ENCODE peak calls at places on chromosomes 7 and 10, in four cellular contexts. D is heart right ventricle, Q is colonic mucosa, L is A549. U is an unnamed sample.

GRCh38 chr10:11017575-11018425 is at the start of gene CELF2:
- DNase-seq in D (peak), Q (peak), L (no peak), U (peak)

GRCh38 chr10:132798403-132798802 is 12.5 kb upstream of the NKX6-2 start:
- DNase-seq in D (no peak), Q (no peak), L (no peak), U (no peak)

GRCh38 chr7:142717453-142717852 is 31.8 kb upstream of the PRSS1 start:
- DNase-seq in D (no peak), Q (no peak), L (no peak), U (peak)

GRCh38 chr10:43667317-43667731 is 18.6 kb upstream of the ZNF32 start:
- DNase-seq in D (peak), Q (no peak), L (peak), U (no peak)

GRCh38 chr10:115402690-115403089 is 309.5 kb downstream of the ATRNL1 start:
- DNase-seq in D (no peak), Q (no peak), L (no peak), U (no peak)

GRCh38 chr10:8183241-8183704 is 128.8 kb downstream of the GATA3 start:
- DNase-seq in D (no peak), Q (no peak), L (no peak), U (peak)

GRCh38 chr10:110701618-110701971 is 57.5 kb downstream of the RBM20 start:
- DNase-seq in D (no peak), Q (no peak), L (no peak), U (no peak)

GRCh38 chr7:71746004-71746403 is 614.1 kb downstream of the GALNT17 start:
- DNase-seq in D (no peak), Q (no peak), L (no peak), U (no peak)

GRCh38 chr7:22729180-22729579 is 2.2 kb downstream of the IL6 start:
- DNase-seq in D (no peak), Q (no peak), L (no peak), U (no peak)

GRCh38 chr7:79453558-79454324 is at the start of gene MAGI2:
- DNase-seq in D (peak), Q (peak), L (peak), U (no peak)

GRCh38 chr10:78559514-78560392 is 509.0 kb upstream of the ZMIZ1 start:
- DNase-seq in D (no peak), Q (no peak), L (no peak), U (no peak)

GRCh38 chr10:97278491-97278989 is 13.9 kb downstream of the ARHGAP19 start:
- DNase-seq in D (no peak), Q (no peak), L (peak), U (no peak)

GRCh38 chr10:81848514-81848913 is 26.5 kb upstream of the NRG3 start:
- DNase-seq in D (no peak), Q (no peak), L (no peak), U (no peak)

GRCh38 chr7:69871213-69871885 is 273.1 kb downstream of the AUTS2 start:
- DNase-seq in D (no peak), Q (no peak), L (peak), U (no peak)

GRCh38 chr10:70930251-70931000 is 42.1 kb upstream of the PCBD1 start:
- DNase-seq in D (no peak), Q (no peak), L (no peak), U (no peak)

GRCh38 chr7:82755705-82756551 is 312.4 kb upstream of the CACNA2D1 start:
- DNase-seq in D (no peak), Q (no peak), L (no peak), U (no peak)

GRCh38 chr7:37007319-37007718 is 283.0 kb upstream of the AOAH start:
- DNase-seq in D (no peak), Q (no peak), L (no peak), U (no peak)

GRCh38 chr10:131686781-131687419 is 213.9 kb upstream of the PPP2R2D start:
- DNase-seq in D (no peak), Q (no peak), L (no peak), U (no peak)

GRCh38 chr7:96277921-96278320 is 44.0 kb downstream of the SLC25A13 start:
- DNase-seq in D (no peak), Q (no peak), L (no peak), U (no peak)

GRCh38 chr7:143484059-143484458 is 6.4 kb downstream of the TAS2R41 start:
- DNase-seq in D (no peak), Q (no peak), L (no peak), U (no peak)

GRCh38 chr7:55903985-55904759 is 16.9 kb downstream of the ZNF713 start:
- DNase-seq in D (no peak), Q (no peak), L (no peak), U (no peak)

GRCh38 chr7:44811093-44811492 is 14.6 kb downstream of the PPIA start:
- DNase-seq in D (no peak), Q (no peak), L (peak), U (no peak)

GRCh38 chr10:83988435-83988834 is 150.9 kb upstream of the GHITM start:
- DNase-seq in D (no peak), Q (no peak), L (no peak), U (no peak)

GRCh38 chr7:137772748-137773147 is 74.0 kb downstream of the DGKI start:
- DNase-seq in D (no peak), Q (no peak), L (no peak), U (no peak)

GRCh38 chr7:6202117-6202516 is 70.3 kb downstream of the CYTH3 start:
- DNase-seq in D (peak), Q (no peak), L (no peak), U (no peak)

GRCh38 chr7:4191046-4191445 is 491.0 kb upstream of the FOXK1 start:
- DNase-seq in D (no peak), Q (no peak), L (no peak), U (no peak)

GRCh38 chr10:110844617-110844881 is 27.2 kb upstream of the PDCD4 start:
- DNase-seq in D (no peak), Q (no peak), L (no peak), U (no peak)

GRCh38 chr7:155800741-155801267 is 11.5 kb downstream of the SHH start:
- DNase-seq in D (no peak), Q (no peak), L (no peak), U (no peak)

GRCh38 chr7:35524112-35524804 is 170.7 kb downstream of the HERPUD2 start:
- DNase-seq in D (no peak), Q (no peak), L (no peak), U (no peak)

GRCh38 chr10:112959207-112959838 is 9.3 kb downstream of the TCF7L2 start:
- DNase-seq in D (no peak), Q (no peak), L (peak), U (no peak)
- H3K4me3 ChIP-seq in D (no peak), Q (no peak), L (peak), U (no peak)

GRCh38 chr10:72952901-72953223 is 1.7 kb downstream of the PLA2G12B start:
- DNase-seq in D (no peak), Q (no peak), L (no peak), U (no peak)
- H3K4me3 ChIP-seq in D (no peak), Q (no peak), L (no peak), U (no peak)

DNA sequence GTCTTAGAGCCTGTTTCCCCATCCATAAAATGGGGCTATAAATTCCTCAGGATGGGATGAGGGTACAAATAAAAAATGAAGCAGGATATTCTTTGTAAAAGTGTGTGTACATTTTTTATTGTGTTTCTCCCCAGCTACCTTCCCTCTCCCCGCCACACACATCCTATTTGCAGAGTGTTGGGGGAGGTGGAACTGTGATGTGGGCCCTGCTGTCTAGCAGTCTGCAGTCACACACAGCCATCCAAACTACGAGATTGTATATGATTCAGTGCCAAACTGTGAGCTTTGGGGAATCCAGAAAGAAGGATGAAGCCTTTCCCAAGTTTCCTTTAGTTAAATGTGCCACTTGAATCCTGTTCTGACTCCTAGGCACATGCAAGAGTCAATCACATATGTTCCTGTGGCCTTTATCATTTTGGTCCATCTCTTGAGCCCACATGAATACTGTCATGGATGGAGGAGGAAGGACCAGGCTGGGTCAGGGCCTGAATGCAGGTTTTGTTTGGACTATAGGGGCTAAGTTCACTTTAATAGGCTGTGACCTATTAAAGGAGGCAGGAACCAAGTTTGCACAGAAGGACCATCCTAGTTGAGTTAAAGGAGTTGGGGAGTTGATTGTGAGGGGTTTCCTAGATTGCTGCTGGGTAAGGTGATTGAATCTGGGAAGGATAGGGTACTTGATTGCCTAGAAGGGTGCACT is 1.1 kb upstream of the SEMA4G start:
- DNase-seq in D (no peak), Q (peak), L (no peak), U (no peak)
- H3K4me3 ChIP-seq in D (no peak), Q (no peak), L (no peak), U (no peak)

GRCh38 chr7:131556055-131556911 is at the start of gene PODXL:
- DNase-seq in D (peak), Q (peak), L (peak), U (peak)

GRCh38 chr7:131560061-131560460 is 3.6 kb upstream of the PODXL start:
- DNase-seq in D (no peak), Q (no peak), L (no peak), U (no peak)

GRCh38 chr7:131556912-131557457 is 557 bp upstream of the PODXL start:
- DNase-seq in D (no peak), Q (no peak), L (no peak), U (no peak)

GRCh38 chr7:131555565-131556054 is 818 bp downstream of the PODXL start:
- DNase-seq in D (no peak), Q (no peak), L (no peak), U (peak)

DNA sequence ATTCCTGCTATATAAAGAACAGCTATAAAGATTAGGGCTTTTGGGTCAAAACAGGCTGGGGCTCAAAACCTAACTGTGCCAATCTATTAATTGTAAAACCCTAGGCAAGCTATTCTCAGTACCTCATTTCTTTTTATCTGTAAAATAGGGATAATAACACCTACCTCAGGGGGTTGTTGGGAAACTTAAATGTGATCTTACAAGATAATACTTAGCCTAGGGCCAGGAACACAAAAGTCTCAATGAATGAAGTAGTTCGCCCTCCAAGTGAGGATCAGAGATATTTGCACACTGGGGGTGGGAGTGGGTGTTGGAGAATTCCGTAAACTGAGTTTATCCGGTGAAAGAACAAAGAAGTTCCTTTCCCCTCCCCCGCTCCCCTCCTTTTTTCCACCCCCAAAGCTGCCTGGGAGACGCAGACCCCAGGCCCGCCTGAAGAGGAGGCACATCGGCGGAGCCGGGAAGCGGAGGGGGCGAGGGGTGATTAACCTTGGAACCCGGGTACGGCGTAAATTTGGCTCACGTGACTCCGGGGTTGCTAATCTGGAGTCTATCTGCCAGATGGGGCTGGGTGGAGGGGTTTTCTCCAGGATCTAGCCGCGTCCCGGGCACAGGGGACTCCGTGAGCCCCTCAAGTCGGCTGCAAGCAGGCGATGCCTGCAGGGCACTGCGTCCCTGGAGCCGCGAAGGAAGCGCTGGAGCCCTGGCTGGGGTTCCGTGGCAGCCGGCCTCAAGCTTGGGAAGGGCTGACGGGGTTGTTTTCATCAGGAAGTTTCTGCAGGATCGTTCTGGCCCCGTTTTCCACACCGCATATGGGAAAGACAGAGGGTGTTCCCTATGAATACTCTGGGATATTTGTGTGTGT is 1.3 kb upstream of the PODXL start:
- DNase-seq in D (peak), Q (peak), L (no peak), U (no peak)
- H3K4me3 ChIP-seq in D (peak), Q (peak), L (no peak), U (no peak)

GRCh38 chr7:73646785-73647724 is 20.6 kb upstream of the VPS37D start:
- DNase-seq in D (no peak), Q (no peak), L (no peak), U (no peak)

GRCh38 chr7:73645643-73646182 is 21.4 kb upstream of the MLXIPL start:
- DNase-seq in D (no peak), Q (no peak), L (no peak), U (no peak)

GRCh38 chr7:73647725-73648592 is 19.7 kb upstream of the VPS37D start:
- DNase-seq in D (no peak), Q (peak), L (no peak), U (peak)

GRCh38 chr7:73650524-73650923 is 17.1 kb upstream of the VPS37D start:
- DNase-seq in D (no peak), Q (no peak), L (no peak), U (no peak)

DNA sequence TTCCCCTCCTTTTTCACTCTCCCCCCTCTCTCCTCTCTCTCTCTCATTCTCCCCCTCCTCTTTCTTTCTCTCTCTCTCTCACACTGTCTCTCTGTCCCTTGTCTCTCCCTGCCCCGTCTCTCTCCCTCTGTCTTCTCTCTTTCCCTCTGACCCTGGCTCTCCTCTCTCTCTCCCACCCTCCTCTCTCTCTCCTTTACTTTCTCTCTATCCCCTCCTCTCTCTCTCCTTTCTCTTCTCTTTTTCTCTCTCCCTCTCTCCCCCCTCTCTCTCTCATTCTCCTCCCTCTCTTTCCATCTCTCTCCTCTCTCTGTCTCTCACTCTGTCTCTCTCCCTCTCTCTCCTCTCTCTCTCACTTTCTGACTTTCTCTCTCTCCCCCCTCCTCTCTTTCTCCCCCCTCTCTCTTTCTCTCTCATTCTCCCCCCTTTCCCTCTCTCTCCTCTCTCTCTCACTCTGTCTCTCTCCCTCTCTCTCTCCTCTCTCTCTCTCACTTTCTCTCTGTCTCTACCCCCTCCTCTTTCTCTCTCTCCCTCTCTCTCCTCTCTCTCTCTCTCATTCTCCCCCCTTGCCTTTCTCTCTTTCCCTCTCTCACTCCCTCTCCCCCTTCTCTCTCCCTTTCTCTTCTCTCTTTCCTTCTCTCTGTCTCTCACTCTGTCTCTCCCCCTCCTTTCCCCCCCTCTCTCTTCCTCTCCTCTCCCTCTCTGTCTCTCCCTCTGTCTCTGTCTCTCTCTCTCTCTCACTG is 18.9 kb upstream of the VPS37D start:
- DNase-seq in D (no peak), Q (no peak), L (no peak), U (no peak)
- H3K4me3 ChIP-seq in D (no peak), Q (no peak), L (peak), U (no peak)

DNA sequence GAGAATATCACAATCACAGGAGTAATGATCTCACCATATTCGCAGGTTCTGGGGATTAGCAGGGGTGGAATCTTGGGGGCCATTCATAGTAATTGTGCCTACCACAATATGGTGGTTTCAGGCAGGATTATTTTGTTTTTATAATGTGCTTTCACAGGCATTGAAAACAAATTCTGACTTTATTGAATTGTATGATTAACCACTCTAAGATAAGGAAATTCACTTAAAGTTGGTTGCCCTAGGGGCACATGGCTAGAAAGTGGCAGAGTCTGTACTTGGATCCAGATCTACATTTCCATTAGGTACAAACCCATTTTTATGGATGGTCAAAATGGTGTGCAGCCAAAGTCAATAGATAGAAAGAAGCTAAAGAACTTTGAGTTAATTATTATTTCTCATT is 1.7 kb downstream of the CROT start:
- DNase-seq in D (no peak), Q (no peak), L (no peak), U (no peak)
- H3K4me3 ChIP-seq in D (no peak), Q (no peak), L (no peak), U (no peak)

DNA sequence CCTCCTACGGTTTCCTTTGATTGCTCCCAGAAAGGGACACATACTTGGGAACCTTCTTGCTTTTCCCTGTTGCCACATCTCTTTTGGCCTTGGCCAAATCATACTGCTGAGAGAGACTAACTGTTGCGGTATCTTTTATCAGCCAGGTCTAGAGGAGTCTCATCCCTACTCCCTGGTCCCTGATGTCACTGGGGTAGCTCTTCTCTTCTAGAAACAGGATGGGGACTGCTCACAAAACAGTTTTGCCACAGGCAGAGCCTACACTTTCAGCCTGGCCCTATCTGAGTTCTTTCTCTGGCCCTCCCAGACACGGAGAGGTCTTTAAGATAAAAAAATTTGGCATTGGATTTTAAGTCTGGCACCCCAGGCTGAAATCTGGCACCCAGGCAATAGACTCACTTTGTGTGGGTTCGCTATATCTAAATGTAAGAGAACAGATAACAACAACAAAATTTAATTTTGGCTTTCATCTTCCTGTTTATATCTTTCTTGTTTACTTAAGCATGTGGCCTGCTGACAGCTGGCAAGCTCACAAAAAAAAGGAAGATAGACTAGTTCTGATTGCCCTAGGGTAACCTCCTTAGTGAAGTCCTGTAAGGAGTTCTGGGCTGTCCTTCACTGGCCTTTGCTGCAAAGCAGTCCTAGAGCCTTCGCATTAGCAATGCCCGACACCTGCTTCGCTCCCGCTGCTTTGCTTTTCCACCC is 228.3 kb upstream of the NPVF start:
- DNase-seq in D (no peak), Q (peak), L (no peak), U (no peak)
- H3K4me3 ChIP-seq in D (no peak), Q (no peak), L (no peak), U (no peak)

GRCh38 chr10:29637537-29637936 is 2.8 kb upstream of the SVIL start:
- DNase-seq in D (no peak), Q (no peak), L (no peak), U (no peak)
- H3K4me3 ChIP-seq in D (no peak), Q (no peak), L (no peak), U (no peak)

DNA sequence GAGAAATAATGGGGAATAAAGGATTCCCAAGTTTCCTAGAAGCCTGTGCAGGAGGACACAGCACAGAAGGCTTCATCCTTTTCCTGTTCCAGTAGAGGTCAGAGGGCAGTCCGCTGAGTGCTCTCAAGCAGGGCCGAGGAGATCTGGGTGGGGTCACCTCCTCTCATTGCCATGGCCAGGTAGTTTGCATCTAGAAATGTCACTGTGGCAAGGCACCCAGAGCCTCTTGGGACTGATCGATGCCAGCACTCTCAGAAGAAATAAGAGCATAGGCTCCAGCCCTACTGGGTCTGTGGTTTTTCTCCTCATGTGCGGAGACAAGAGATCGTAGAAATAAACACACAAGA is 7.9 kb downstream of the NUB1 start:
- DNase-seq in D (no peak), Q (peak), L (no peak), U (no peak)
- H3K4me3 ChIP-seq in D (peak), Q (peak), L (no peak), U (peak)

GRCh38 chr7:151017370-151017952 is 6.8 kb downstream of the ATG9B start:
- DNase-seq in D (no peak), Q (no peak), L (no peak), U (no peak)
- H3K4me3 ChIP-seq in D (no peak), Q (no peak), L (peak), U (peak)

U was measured in CD4-positive, alpha-beta memory T cell.